ENCODE peak calls at places on chromosomes 4 and X, in four cellular contexts. One of them, this sample, is unnamed.

GRCh38 chr4:47488706-47489105 is 3.6 kb downstream of the ATP10D start:
- DNase-seq in brain microvascular endothelial cell: no peak
- DNase-seq in upper lobe of left lung: no peak
- DNase-seq in uterus: no peak
- DNase-seq in this sample: no peak

GRCh38 chrX:40299028-40299479 is 201.3 kb upstream of the BCOR start:
- DNase-seq in upper lobe of left lung: no peak
- DNase-seq in brain microvascular endothelial cell: no peak
- DNase-seq in uterus: peak
- DNase-seq in this sample: no peak

GRCh38 chr4:76665139-76665538 is 230.1 kb downstream of the SHROOM3 start:
- DNase-seq in upper lobe of left lung: no peak
- DNase-seq in uterus: no peak
- DNase-seq in brain microvascular endothelial cell: no peak
- DNase-seq in this sample: peak

GRCh38 chrX:130079824-130080406 is 30.4 kb downstream of the ELF4 start:
- DNase-seq in brain microvascular endothelial cell: peak
- DNase-seq in uterus: peak
- DNase-seq in upper lobe of left lung: no peak
- DNase-seq in this sample: peak

GRCh38 chr4:48499551-48500066 is 9.6 kb downstream of the ZAR1 start:
- DNase-seq in upper lobe of left lung: no peak
- DNase-seq in uterus: no peak
- DNase-seq in brain microvascular endothelial cell: no peak
- DNase-seq in this sample: no peak

GRCh38 chr4:130090427-130090826 is 994.5 kb downstream of the C4orf33 start:
- DNase-seq in upper lobe of left lung: peak
- DNase-seq in uterus: no peak
- DNase-seq in brain microvascular endothelial cell: no peak
- DNase-seq in this sample: no peak

GRCh38 chr4:7788687-7789425 is 150.8 kb downstream of the AFAP1 start:
- DNase-seq in brain microvascular endothelial cell: no peak
- DNase-seq in uterus: no peak
- DNase-seq in upper lobe of left lung: no peak
- DNase-seq in this sample: no peak

GRCh38 chr4:139556735-139557505 is 901 bp upstream of the SETD7 start:
- DNase-seq in brain microvascular endothelial cell: no peak
- DNase-seq in upper lobe of left lung: peak
- DNase-seq in uterus: peak
- DNase-seq in this sample: peak

GRCh38 chrX:41334866-41335589 is 1.1 kb downstream of the DDX3X start:
- DNase-seq in upper lobe of left lung: no peak
- DNase-seq in uterus: peak
- DNase-seq in brain microvascular endothelial cell: peak
- DNase-seq in this sample: peak

GRCh38 chr4:79917246-79917645 is 155.8 kb downstream of the ANTXR2 start:
- DNase-seq in upper lobe of left lung: no peak
- DNase-seq in brain microvascular endothelial cell: peak
- DNase-seq in uterus: no peak
- DNase-seq in this sample: peak

GRCh38 chrX:83759872-83760271 is 101.1 kb upstream of the CYLC1 start:
- DNase-seq in uterus: no peak
- DNase-seq in upper lobe of left lung: no peak
- DNase-seq in brain microvascular endothelial cell: no peak
- DNase-seq in this sample: no peak

GRCh38 chrX:139890991-139891700 is 41.7 kb downstream of the ATP11C start:
- DNase-seq in upper lobe of left lung: no peak
- DNase-seq in uterus: no peak
- DNase-seq in brain microvascular endothelial cell: peak
- DNase-seq in this sample: peak

GRCh38 chr4:147057631-147057980 is 111.9 kb upstream of the TTC29 start:
- DNase-seq in upper lobe of left lung: no peak
- DNase-seq in uterus: no peak
- DNase-seq in brain microvascular endothelial cell: no peak
- DNase-seq in this sample: no peak

DNA sequence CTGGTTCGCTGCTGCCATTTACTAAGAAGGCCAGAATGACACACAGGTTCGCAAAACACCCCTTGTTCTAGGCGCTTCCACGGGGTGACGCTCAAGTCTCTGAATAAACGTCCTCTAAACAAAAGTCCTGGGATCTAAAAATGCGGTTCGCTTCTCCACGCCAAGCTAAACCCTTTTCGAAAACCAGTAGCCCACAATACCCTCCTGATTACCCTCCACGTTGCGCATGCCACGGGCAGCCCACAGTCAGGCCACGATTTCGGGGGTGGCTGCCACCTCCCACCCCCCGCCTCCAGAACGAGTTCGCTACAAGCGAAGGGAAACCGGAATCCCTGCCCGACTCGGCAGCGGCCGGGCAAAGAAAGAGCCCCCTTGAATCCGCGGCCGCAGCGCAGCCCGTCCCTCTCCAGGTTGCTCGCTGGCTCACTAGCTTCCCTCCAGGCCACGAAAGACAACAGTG is 423 bp downstream of the RPL39 start:
- DNase-seq in upper lobe of left lung: peak
- DNase-seq in brain microvascular endothelial cell: peak
- DNase-seq in uterus: no peak
- DNase-seq in this sample: peak
- TF ChIP-seq CTCF in upper lobe of left lung: no peak
- TF ChIP-seq CTCF in brain microvascular endothelial cell: no peak
- TF ChIP-seq CTCF in uterus: no peak
- TF ChIP-seq CTCF in this sample: no peak

GRCh38 chr4:148415500-148415899 is 26.7 kb downstream of the NR3C2 start:
- DNase-seq in brain microvascular endothelial cell: no peak
- DNase-seq in upper lobe of left lung: no peak
- DNase-seq in uterus: no peak
- DNase-seq in this sample: no peak
- TF ChIP-seq CTCF in brain microvascular endothelial cell: peak
- TF ChIP-seq CTCF in upper lobe of left lung: no peak
- TF ChIP-seq CTCF in uterus: no peak
- TF ChIP-seq CTCF in this sample: no peak

DNA sequence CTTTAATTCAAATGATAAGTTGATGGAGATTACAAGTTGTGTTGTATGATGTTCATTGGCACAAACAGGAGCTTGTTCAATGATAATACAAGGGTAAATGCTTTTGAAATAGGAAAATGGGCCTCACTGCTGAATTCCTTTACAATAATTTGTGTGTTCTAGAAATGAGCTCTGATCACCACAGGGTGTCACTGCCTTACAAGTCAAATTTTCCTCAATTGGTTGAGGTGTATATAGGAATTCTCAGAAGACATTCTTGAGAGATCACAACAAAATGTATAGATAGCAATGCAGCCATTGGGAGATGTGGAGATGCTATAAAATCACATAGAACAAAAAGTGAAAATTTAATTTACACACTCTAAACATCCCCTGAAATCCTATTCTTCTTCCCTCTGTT is 49.6 kb downstream of the KLF8 start:
- DNase-seq in upper lobe of left lung: no peak
- DNase-seq in uterus: no peak
- DNase-seq in brain microvascular endothelial cell: no peak
- DNase-seq in this sample: no peak
- TF ChIP-seq CTCF in upper lobe of left lung: no peak
- TF ChIP-seq CTCF in uterus: no peak
- TF ChIP-seq CTCF in brain microvascular endothelial cell: no peak
- TF ChIP-seq CTCF in this sample: peak

GRCh38 chrX:151004085-151004484 is 20.9 kb downstream of the HMGB3 start:
- DNase-seq in uterus: no peak
- DNase-seq in upper lobe of left lung: no peak
- DNase-seq in brain microvascular endothelial cell: no peak
- DNase-seq in this sample: no peak
- TF ChIP-seq CTCF in uterus: no peak
- TF ChIP-seq CTCF in upper lobe of left lung: no peak
- TF ChIP-seq CTCF in brain microvascular endothelial cell: peak
- TF ChIP-seq CTCF in this sample: no peak

GRCh38 chrX:103343105-103343504 is 13.1 kb downstream of the TCEAL7 start:
- DNase-seq in brain microvascular endothelial cell: peak
- DNase-seq in uterus: peak
- DNase-seq in upper lobe of left lung: no peak
- DNase-seq in this sample: peak
- TF ChIP-seq CTCF in brain microvascular endothelial cell: peak
- TF ChIP-seq CTCF in uterus: peak
- TF ChIP-seq CTCF in upper lobe of left lung: peak
- TF ChIP-seq CTCF in this sample: peak

GRCh38 chr4:5024673-5025072 is 5.4 kb upstream of the CYTL1 start:
- DNase-seq in uterus: no peak
- DNase-seq in upper lobe of left lung: no peak
- DNase-seq in brain microvascular endothelial cell: no peak
- DNase-seq in this sample: no peak
- TF ChIP-seq CTCF in uterus: no peak
- TF ChIP-seq CTCF in upper lobe of left lung: no peak
- TF ChIP-seq CTCF in brain microvascular endothelial cell: no peak
- TF ChIP-seq CTCF in this sample: no peak